ENCODE peak calls at places on chromosomes 5 and 9, in ten cellular contexts. A is colonic mucosa, L is brain microvascular endothelial cell, H is GM10248, I is HFF-Myc, E is heart left ventricle, V is right atrium auricular region, T is GM23338, W is MCF 10A, G is PC-9. O is an unnamed sample.
A peak's percentile ranks its signal among the peaks of the same experiment; 100 is the strongest.

GRCh38 chr9:14515049-14515448 is 178.2 kb downstream of the ZDHHC21 start:
- DNase-seq in A (no peak), L (no peak), H (no peak), I (no peak), E (no peak), V (no peak), T (no peak), W (no peak), G (no peak), O (no peak)

GRCh38 chr5:16483361-16483760 is 17.8 kb upstream of the ZNF622 start:
- DNase-seq in A (peak; percentile 56), L (no peak), H (no peak), I (no peak), E (no peak), V (no peak), T (no peak), W (no peak), G (no peak), O (no peak)

GRCh38 chr5:146283344-146283761 is 55.3 kb upstream of the POU4F3 start:
- DNase-seq in A (no peak), L (peak; percentile 72), H (no peak), I (peak; percentile 75), E (no peak), V (no peak), T (no peak), W (peak; percentile 89), G (peak; percentile 67), O (peak; percentile 79)

GRCh38 chr5:115543931-115544370 is 624 bp downstream of the FEM1C start:
- DNase-seq in A (peak; percentile 66), L (peak; percentile 39), H (peak; percentile 41), I (no peak), E (peak; percentile 57), V (peak; percentile 69), T (peak; percentile 43), W (peak; percentile 61), G (no peak), O (peak; percentile 32)

GRCh38 chr9:93026640-93027039 is 31.9 kb upstream of the SUSD3 start:
- DNase-seq in A (no peak), L (no peak), H (no peak), I (no peak), E (peak; percentile 16), V (no peak), T (no peak), W (no peak), G (no peak), O (no peak)

GRCh38 chr5:156326718-156327259 is at the start of gene SGCD:
- DNase-seq in A (peak; percentile 22), L (peak; percentile 26), H (no peak), I (peak; percentile 88), E (peak; percentile 71), V (peak; percentile 85), T (peak; percentile 16), W (peak; percentile 9), G (no peak), O (peak; percentile 77)

GRCh38 chr9:79007701-79008483 is 563.9 kb upstream of the TLE4 start:
- DNase-seq in A (no peak), L (no peak), H (no peak), I (no peak), E (no peak), V (no peak), T (no peak), W (no peak), G (no peak), O (no peak)

GRCh38 chr5:98158440-98158839 is 615.0 kb upstream of the RGMB start:
- DNase-seq in A (no peak), L (no peak), H (no peak), I (no peak), E (no peak), V (no peak), T (no peak), W (no peak), G (no peak), O (no peak)

GRCh38 chr9:98502976-98503325 is 205.8 kb downstream of the GABBR2 start:
- DNase-seq in A (no peak), L (peak; percentile 43), H (no peak), I (no peak), E (no peak), V (no peak), T (peak; percentile 37), W (peak; percentile 23), G (peak; percentile 71), O (peak; percentile 73)

GRCh38 chr5:137481596-137481995 is 17.5 kb downstream of the SPOCK1 start:
- DNase-seq in A (no peak), L (no peak), H (no peak), I (no peak), E (no peak), V (no peak), T (no peak), W (peak; percentile 43), G (no peak), O (no peak)

GRCh38 chr9:30197954-30198353 is 2186.5 kb upstream of the ACO1 start:
- DNase-seq in A (no peak), L (no peak), H (no peak), I (no peak), E (no peak), V (no peak), T (peak; percentile 18), W (peak; percentile 27), G (peak; percentile 22), O (no peak)

GRCh38 chr9:125617087-125617486 is 89.9 kb downstream of the MAPKAP1 start:
- DNase-seq in A (no peak), L (no peak), H (no peak), I (no peak), E (no peak), V (no peak), T (no peak), W (no peak), G (no peak), O (no peak)

GRCh38 chr5:14444988-14445387 is 136.6 kb upstream of the OTULINL start:
- DNase-seq in A (peak; percentile 57), L (peak; percentile 39), H (no peak), I (no peak), E (no peak), V (no peak), T (no peak), W (no peak), G (no peak), O (peak; percentile 30)

GRCh38 chr5:68932830-68933434 is 160.9 kb upstream of the SLC30A5 start:
- DNase-seq in A (no peak), L (no peak), H (no peak), I (no peak), E (no peak), V (no peak), T (peak; percentile 79), W (peak; percentile 13), G (no peak), O (no peak)

DNA sequence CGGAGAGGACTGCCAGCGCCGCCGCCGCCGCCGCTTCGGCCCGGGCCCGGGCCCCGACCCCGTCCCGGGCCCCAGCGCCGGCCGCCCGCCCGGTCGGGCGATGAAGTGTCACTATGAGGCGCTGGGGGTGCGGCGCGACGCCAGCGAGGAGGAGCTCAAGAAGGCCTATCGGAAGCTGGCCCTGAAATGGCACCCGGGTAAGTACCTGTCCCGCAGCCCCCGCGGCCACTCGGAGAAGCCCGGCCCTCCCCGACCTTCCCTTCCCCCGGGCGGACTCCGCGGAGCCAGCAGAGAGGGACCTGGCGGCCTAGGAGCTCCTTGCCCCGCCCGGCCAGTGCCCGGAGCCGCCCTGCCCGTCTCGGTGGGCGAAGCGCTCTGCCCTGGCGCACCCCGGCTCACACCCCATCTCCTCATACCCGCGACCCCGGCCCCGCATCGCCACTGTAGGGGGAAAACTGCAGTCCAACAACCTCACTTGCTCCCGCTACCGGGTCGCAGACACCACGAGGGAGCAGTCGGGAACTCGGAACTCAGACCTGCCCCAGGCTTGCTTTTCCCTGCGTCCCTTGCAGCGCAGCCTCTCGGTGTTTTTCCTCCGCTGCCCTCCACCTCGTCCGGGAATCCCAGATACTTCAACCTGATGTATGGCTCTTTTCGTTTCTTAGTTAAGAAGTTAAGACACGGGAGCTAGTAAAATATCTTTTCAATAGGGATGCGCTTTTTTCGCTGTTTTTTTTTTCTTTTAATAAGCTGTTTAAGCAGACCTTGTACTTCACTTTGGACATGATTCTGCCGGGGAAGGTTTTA is 564 bp downstream of the DNAJC21 start:
- DNase-seq in A (peak; percentile 88), L (peak; percentile 66), H (peak; percentile 89), I (no peak), E (peak; percentile 88), V (peak; percentile 91), T (peak; percentile 86), W (peak; percentile 83), G (peak; percentile 99), O (peak; percentile 76)
- TF ChIP-seq CTCF in A (no peak), L (no peak), H (no peak), I (no peak), E (no peak), V (no peak), T (no peak), W (no peak), G (peak; percentile 30), O (no peak)

GRCh38 chr5:135163391-135163790 is 129.4 kb upstream of the PITX1 start:
- DNase-seq in A (no peak), L (no peak), H (no peak), I (no peak), E (no peak), V (peak; percentile 44), T (no peak), W (no peak), G (no peak), O (no peak)
- TF ChIP-seq CTCF in A (no peak), L (no peak), H (no peak), I (no peak), E (no peak), V (no peak), T (no peak), W (no peak), G (no peak), O (no peak)

DNA sequence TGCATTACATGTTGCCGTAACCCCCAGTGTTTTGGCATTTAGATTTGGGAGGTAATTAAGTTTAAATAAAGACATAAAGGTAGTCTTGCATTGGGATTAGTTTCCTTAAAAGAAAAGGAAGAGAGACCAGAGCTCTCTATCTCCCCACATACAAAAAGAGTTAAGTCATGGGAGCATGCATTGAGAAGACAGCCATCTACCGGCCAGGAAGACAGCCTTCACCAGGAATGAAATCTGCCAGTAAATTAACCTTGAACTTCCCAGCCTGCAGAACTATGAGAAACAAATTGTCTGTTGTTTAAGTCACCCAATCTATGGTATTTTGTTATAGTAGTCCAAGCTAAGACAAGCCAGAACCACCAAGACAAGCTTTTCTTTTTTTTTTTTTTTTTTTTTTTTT is 567.0 kb upstream of the CDH18 start:
- DNase-seq in A (no peak), L (no peak), H (no peak), I (no peak), E (no peak), V (no peak), T (peak; percentile 11), W (no peak), G (no peak), O (no peak)
- TF ChIP-seq CTCF in A (no peak), L (no peak), H (no peak), I (no peak), E (no peak), V (no peak), T (peak; percentile 33), W (no peak), G (no peak), O (no peak)

GRCh38 chr5:96729156-96729555 is 67.0 kb downstream of the CAST start:
- DNase-seq in A (no peak), L (no peak), H (no peak), I (no peak), E (no peak), V (no peak), T (no peak), W (no peak), G (no peak), O (no peak)
- TF ChIP-seq CTCF in A (no peak), L (peak; percentile 5), H (peak; percentile 27), I (no peak), E (peak; percentile 38), V (no peak), T (no peak), W (peak; percentile 34), G (peak; percentile 48), O (peak; percentile 72)

O was measured in HFFc6.